ENCODE peak calls at places on chromosomes 4 and X, in seven cellular contexts. E is NCI-H1417; M is brain microvascular endothelial cell; D is stimulated activated CD4-positive, alpha-beta T cell treated with anti-CD3 and anti-CD28 coated beads, Interleukin-15, amount 100 ng/mL, for 1 hour; R is HL-60; X is H7; Q is activated naive CD4-positive, alpha-beta T cell treated with anti-CD3 and anti-CD28 coated beads, Interleukin-2, amount 10 ng/mL, durations not matched to agents 7 days and 5 days. L is an unnamed sample.

GRCh38 chr4:26150948-26151347 is 169.9 kb upstream of the RBPJ start:
- DNase-seq in E (no peak), M (no peak), D (no peak), R (no peak), X (no peak), Q (no peak), L (no peak)

GRCh38 chr4:609400-610050 is 15.8 kb upstream of the PDE6B start:
- DNase-seq in E (no peak), M (no peak), D (no peak), R (no peak), X (peak; percentile 55), Q (no peak), L (no peak)

GRCh38 chr4:118682928-118683327 is 2.3 kb upstream of the METTL14 start:
- DNase-seq in E (peak; percentile 13), M (no peak), D (no peak), R (peak; percentile 51), X (peak; percentile 28), Q (no peak), L (no peak)

GRCh38 chrX:23822397-23822796 is 39.4 kb downstream of the SAT1 start:
- DNase-seq in E (peak; percentile 71), M (no peak), D (no peak), R (no peak), X (no peak), Q (no peak), L (no peak)

GRCh38 chr4:79472693-79473552 is 64.9 kb upstream of the GK2 start:
- DNase-seq in E (peak; percentile 75), M (no peak), D (no peak), R (no peak), X (no peak), Q (no peak), L (no peak)

GRCh38 chrX:39729834-39730670 is 367.7 kb downstream of the BCOR start:
- DNase-seq in E (no peak), M (no peak), D (no peak), R (no peak), X (peak; percentile 86), Q (no peak), L (peak; percentile 21)

GRCh38 chrX:148958896-148959295 is 458.5 kb downstream of the AFF2 start:
- DNase-seq in E (no peak), M (no peak), D (no peak), R (no peak), X (no peak), Q (no peak), L (no peak)

GRCh38 chr4:15914736-15915135 is 23.8 kb downstream of the FGFBP1 start:
- DNase-seq in E (no peak), M (no peak), D (no peak), R (no peak), X (no peak), Q (no peak), L (no peak)

GRCh38 chr4:140240237-140240636 is 86.3 kb upstream of the MAML3 start:
- DNase-seq in E (peak; percentile 84), M (no peak), D (no peak), R (no peak), X (no peak), Q (no peak), L (no peak)

GRCh38 chr4:5747746-5748365 is 36.9 kb downstream of the EVC start:
- DNase-seq in E (no peak), M (peak; percentile 98), D (no peak), R (no peak), X (no peak), Q (no peak), L (no peak)

GRCh38 chr4:145808021-145808650 is 128.2 kb downstream of the C4orf51 start:
- DNase-seq in E (peak; percentile 4), M (peak; percentile 94), D (no peak), R (no peak), X (peak; percentile 13), Q (no peak), L (no peak)

GRCh38 chr4:117987464-117987863 is 46.8 kb upstream of the NDST3 start:
- DNase-seq in E (no peak), M (no peak), D (no peak), R (peak; percentile 47), X (no peak), Q (no peak), L (no peak)

GRCh38 chr4:123017636-123018390 is 95.4 kb upstream of the NUDT6 start:
- DNase-seq in E (no peak), M (peak; percentile 60), D (no peak), R (no peak), X (no peak), Q (no peak), L (no peak)

GRCh38 chrX:113551919-113552318 is 711.3 kb upstream of the AMOT start:
- DNase-seq in E (no peak), M (no peak), D (no peak), R (no peak), X (no peak), Q (no peak), L (no peak)

GRCh38 chr4:8324640-8325239 is 55.2 kb downstream of the HTRA3 start:
- DNase-seq in E (no peak), M (no peak), D (no peak), R (no peak), X (no peak), Q (no peak), L (no peak)

GRCh38 chr4:16169491-16169890 is 56.8 kb downstream of the TAPT1 start:
- DNase-seq in E (no peak), M (no peak), D (no peak), R (no peak), X (no peak), Q (no peak), L (no peak)

GRCh38 chrX:152821145-152821765 is 9.3 kb downstream of the CETN2 start:
- DNase-seq in E (peak; percentile 67), M (peak; percentile 15), D (no peak), R (peak; percentile 28), X (peak; percentile 40), Q (peak; percentile 25), L (peak; percentile 65)

GRCh38 chr4:27779827-27780226 is 919.2 kb downstream of the STIM2 start:
- DNase-seq in E (no peak), M (no peak), D (no peak), R (no peak), X (peak; percentile 5), Q (no peak), L (no peak)